ENCODE peak calls at places on chromosomes 16 and 17, in six cellular contexts. J, X, Y, M, T and H are unnamed samples.

GRCh38 chr17:78034429-78035091 is 76.1 kb downstream of the TNRC6C start:
- DNase-seq in J (no peak), X (no peak), Y (no peak), M (no peak), T (peak; percentile 65), H (no peak)

GRCh38 chr16:85688586-85689284 is at the start of gene GINS2:
- DNase-seq in J (peak; percentile 91), X (peak; percentile 83), Y (peak; percentile 83), M (peak; percentile 95), T (peak; percentile 92), H (peak; percentile 86)

GRCh38 chr17:73042225-73042624 is 50.3 kb downstream of the SLC39A11 start:
- DNase-seq in J (no peak), X (no peak), Y (no peak), M (no peak), T (no peak), H (no peak)

GRCh38 chr17:42009170-42009569 is 8.1 kb downstream of the DNAJC7 start:
- DNase-seq in J (no peak), X (no peak), Y (no peak), M (no peak), T (peak; percentile 31), H (no peak)

GRCh38 chr17:65774787-65775186 is 213.3 kb upstream of the AXIN2 start:
- DNase-seq in J (no peak), X (no peak), Y (no peak), M (no peak), T (no peak), H (no peak)

GRCh38 chr17:75152971-75153853 is 1.1 kb downstream of the JPT1 start:
- DNase-seq in J (no peak), X (peak; percentile 8), Y (no peak), M (peak; percentile 53), T (peak; percentile 73), H (no peak)

GRCh38 chr17:41710472-41711090 is 1.6 kb upstream of the GAST start:
- DNase-seq in J (no peak), X (no peak), Y (no peak), M (no peak), T (peak; percentile 76), H (no peak)

GRCh38 chr17:76080934-76081287 is 1.9 kb downstream of the ZACN start:
- DNase-seq in J (no peak), X (no peak), Y (no peak), M (no peak), T (no peak), H (no peak)

GRCh38 chr17:45127583-45128300 is 4.6 kb downstream of the PLCD3 start:
- DNase-seq in J (peak; percentile 76), X (no peak), Y (no peak), M (no peak), T (peak; percentile 62), H (no peak)

GRCh38 chr16:72722552-72722951 is 325.4 kb downstream of the ZFHX3 start:
- DNase-seq in J (no peak), X (no peak), Y (no peak), M (no peak), T (no peak), H (no peak)

GRCh38 chr16:3597676-3598075 is 13.7 kb downstream of the SLX4 start:
- DNase-seq in J (no peak), X (no peak), Y (no peak), M (no peak), T (no peak), H (no peak)

GRCh38 chr16:74226361-74226979 is 70.1 kb upstream of the PSMD7 start:
- DNase-seq in J (no peak), X (no peak), Y (no peak), M (no peak), T (peak; percentile 3), H (no peak)